ENCODE peak calls at places on chromosomes 2 and 18, in five cellular contexts. P is activated T-cell treated with anti-CD3 and anti-CD28 coated beads, Interleukin-2, amount 50 U/mL, for 72 hours; B is M059J; T is HFFc6; A is WTC11. R is an unnamed sample.

GRCh38 chr2:10407841-10408648 is 40.1 kb downstream of the ODC1 start:
- DNase-seq in B (peak), T (peak), A (no peak), P (peak), R (peak)

GRCh38 chr2:223934870-223935269 is 10.3 kb downstream of the WDFY1 start:
- DNase-seq in B (no peak), A (no peak), P (no peak), T (no peak), R (no peak)

GRCh38 chr2:145197944-145198343 is 678.0 kb upstream of the ZEB2 start:
- DNase-seq in T (no peak), B (no peak), P (no peak), A (no peak), R (no peak)

GRCh38 chr18:11668441-11669169 is 20.5 kb upstream of the GNAL start:
- DNase-seq in A (no peak), T (no peak), B (no peak), P (no peak), R (no peak)

GRCh38 chr2:54360055-54360792 is 95.9 kb upstream of the SPTBN1 start:
- DNase-seq in B (peak), A (no peak), P (no peak), T (peak), R (peak)

GRCh38 chr2:180776924-180777323 is 203.5 kb upstream of the UBE2E3 start:
- DNase-seq in T (peak), A (no peak), P (no peak), B (peak), R (peak)

GRCh38 chr2:159793265-159793664 is 4.7 kb downstream of the CD302 start:
- DNase-seq in P (no peak), T (no peak), A (no peak), B (no peak), R (no peak)

GRCh38 chr2:228048838-228049490 is 132.5 kb downstream of the SPHKAP start:
- DNase-seq in A (peak), B (peak), T (peak), P (no peak), R (peak)

GRCh38 chr18:8073167-8073566 is 506.1 kb downstream of the PTPRM start:
- DNase-seq in P (no peak), T (no peak), A (no peak), B (no peak), R (no peak)

GRCh38 chr2:156622491-156622890 is 186.3 kb downstream of the GPD2 start:
- DNase-seq in B (no peak), P (no peak), A (no peak), T (no peak), R (no peak)

GRCh38 chr18:79393626-79394401 is 1.9 kb upstream of the NFATC1 start:
- DNase-seq in A (peak), B (peak), T (peak), P (peak), R (peak)

GRCh38 chr2:127596311-127597045 is 49.5 kb upstream of the GPR17 start:
- DNase-seq in A (no peak), P (no peak), T (no peak), B (no peak), R (no peak)

GRCh38 chr2:139031722-139032121 is 251.5 kb upstream of the NXPH2 start:
- DNase-seq in B (peak), A (peak), T (no peak), P (no peak), R (no peak)

GRCh38 chr2:150937030-150937429 is 324.6 kb downstream of the RBM43 start:
- DNase-seq in A (no peak), T (no peak), P (no peak), B (no peak), R (no peak)

GRCh38 chr2:234611209-234611608 is 114.3 kb upstream of the ARL4C start:
- DNase-seq in B (no peak), T (no peak), P (no peak), A (no peak), R (no peak)

GRCh38 chr2:114724513-114724912 is 282.1 kb downstream of the DPP10 start:
- DNase-seq in B (no peak), T (no peak), P (no peak), A (no peak), R (no peak)

GRCh38 chr2:200662727-200663126 is 76.9 kb downstream of the AOX1 start:
- DNase-seq in P (no peak), B (peak), T (peak), A (no peak), R (peak)

GRCh38 chr2:217103752-217104540 is 244.1 kb upstream of the TNP1 start:
- DNase-seq in A (no peak), B (peak), P (no peak), T (peak), R (peak)

GRCh38 chr2:226622484-226622883 is 177.1 kb downstream of the IRS1 start:
- DNase-seq in B (peak), P (no peak), A (no peak), T (no peak), R (no peak)

GRCh38 chr2:235827585-235827992 is 333.7 kb downstream of the AGAP1 start:
- DNase-seq in T (no peak), P (no peak), B (peak), A (no peak), R (peak)

GRCh38 chr2:19823507-19823906 is 78.3 kb downstream of the TTC32 start:
- DNase-seq in T (no peak), A (no peak), P (no peak), B (no peak), R (no peak)

GRCh38 chr2:189379287-189379630 is 62.0 kb upstream of the WDR75 start:
- DNase-seq in A (no peak), P (no peak), T (peak), B (peak), R (peak)

GRCh38 chr2:69253893-69254292 is 133.1 kb downstream of the GFPT1 start:
- DNase-seq in B (peak), P (no peak), A (no peak), T (peak), R (peak)